ENCODE peak calls at places on chromosomes 5 and 9, in nine cellular contexts. One of them, this sample, is unnamed.

GRCh38 chr5:149277821-149278220 is 6.2 kb downstream of the AFAP1L1 start:
- DNase-seq in cardiac fibroblast: peak
- DNase-seq in hippocampal formation: no peak
- DNase-seq in endothelial cell of umbilical vein: no peak
- DNase-seq in NCI-H510A treated with DMSO at 0.1 percent for 48 hours: no peak
- DNase-seq in GM06990: no peak
- DNase-seq in NCI-H1092 treated with DMSO at 0.1 percent for 48 hours: no peak
- DNase-seq in ELR: no peak
- DNase-seq in OCI-LY7: no peak
- DNase-seq in this sample: no peak

GRCh38 chr5:156812959-156813358 is 37.1 kb upstream of the PPP1R2B start:
- DNase-seq in cardiac fibroblast: no peak
- DNase-seq in NCI-H510A treated with DMSO at 0.1 percent for 48 hours: no peak
- DNase-seq in ELR: no peak
- DNase-seq in GM06990: no peak
- DNase-seq in hippocampal formation: no peak
- DNase-seq in NCI-H1092 treated with DMSO at 0.1 percent for 48 hours: no peak
- DNase-seq in endothelial cell of umbilical vein: no peak
- DNase-seq in OCI-LY7: no peak
- DNase-seq in this sample: no peak

GRCh38 chr5:134124289-134125194 is 10.1 kb downstream of the TCF7 start:
- DNase-seq in GM06990: no peak
- DNase-seq in ELR: peak
- DNase-seq in hippocampal formation: no peak
- DNase-seq in NCI-H510A treated with DMSO at 0.1 percent for 48 hours: no peak
- DNase-seq in cardiac fibroblast: no peak
- DNase-seq in endothelial cell of umbilical vein: no peak
- DNase-seq in OCI-LY7: no peak
- DNase-seq in NCI-H1092 treated with DMSO at 0.1 percent for 48 hours: no peak
- DNase-seq in this sample: no peak

GRCh38 chr5:112951124-112951702 is 25.4 kb upstream of the DCP2 start:
- DNase-seq in cardiac fibroblast: no peak
- DNase-seq in ELR: no peak
- DNase-seq in NCI-H510A treated with DMSO at 0.1 percent for 48 hours: no peak
- DNase-seq in OCI-LY7: no peak
- DNase-seq in endothelial cell of umbilical vein: no peak
- DNase-seq in GM06990: no peak
- DNase-seq in NCI-H1092 treated with DMSO at 0.1 percent for 48 hours: no peak
- DNase-seq in hippocampal formation: no peak
- DNase-seq in this sample: no peak

GRCh38 chr9:2267171-2267740 is 252.1 kb downstream of the SMARCA2 start:
- DNase-seq in OCI-LY7: no peak
- DNase-seq in NCI-H1092 treated with DMSO at 0.1 percent for 48 hours: no peak
- DNase-seq in ELR: no peak
- DNase-seq in NCI-H510A treated with DMSO at 0.1 percent for 48 hours: no peak
- DNase-seq in GM06990: no peak
- DNase-seq in hippocampal formation: no peak
- DNase-seq in endothelial cell of umbilical vein: no peak
- DNase-seq in cardiac fibroblast: peak
- DNase-seq in this sample: no peak

GRCh38 chr9:86043999-86044398 is 55.4 kb downstream of the GOLM1 start:
- DNase-seq in GM06990: no peak
- DNase-seq in ELR: peak
- DNase-seq in OCI-LY7: no peak
- DNase-seq in hippocampal formation: no peak
- DNase-seq in endothelial cell of umbilical vein: no peak
- DNase-seq in NCI-H510A treated with DMSO at 0.1 percent for 48 hours: no peak
- DNase-seq in NCI-H1092 treated with DMSO at 0.1 percent for 48 hours: no peak
- DNase-seq in cardiac fibroblast: peak
- DNase-seq in this sample: no peak

GRCh38 chr5:178496661-178497060 is 93.5 kb downstream of the COL23A1 start:
- DNase-seq in NCI-H510A treated with DMSO at 0.1 percent for 48 hours: no peak
- DNase-seq in OCI-LY7: no peak
- DNase-seq in cardiac fibroblast: no peak
- DNase-seq in GM06990: no peak
- DNase-seq in endothelial cell of umbilical vein: peak
- DNase-seq in NCI-H1092 treated with DMSO at 0.1 percent for 48 hours: no peak
- DNase-seq in hippocampal formation: no peak
- DNase-seq in ELR: peak
- DNase-seq in this sample: no peak

GRCh38 chr9:82540175-82540574 is 522.8 kb downstream of the RASEF start:
- DNase-seq in endothelial cell of umbilical vein: no peak
- DNase-seq in GM06990: no peak
- DNase-seq in ELR: no peak
- DNase-seq in NCI-H510A treated with DMSO at 0.1 percent for 48 hours: no peak
- DNase-seq in NCI-H1092 treated with DMSO at 0.1 percent for 48 hours: no peak
- DNase-seq in cardiac fibroblast: no peak
- DNase-seq in OCI-LY7: no peak
- DNase-seq in hippocampal formation: no peak
- DNase-seq in this sample: no peak

GRCh38 chr9:17349816-17350215 is 215.0 kb downstream of the CNTLN start:
- DNase-seq in GM06990: no peak
- DNase-seq in OCI-LY7: no peak
- DNase-seq in hippocampal formation: no peak
- DNase-seq in NCI-H1092 treated with DMSO at 0.1 percent for 48 hours: no peak
- DNase-seq in endothelial cell of umbilical vein: no peak
- DNase-seq in ELR: peak
- DNase-seq in cardiac fibroblast: peak
- DNase-seq in NCI-H510A treated with DMSO at 0.1 percent for 48 hours: no peak
- DNase-seq in this sample: no peak

GRCh38 chr9:6641561-6641960 is 4.0 kb downstream of the GLDC start:
- DNase-seq in NCI-H1092 treated with DMSO at 0.1 percent for 48 hours: no peak
- DNase-seq in NCI-H510A treated with DMSO at 0.1 percent for 48 hours: no peak
- DNase-seq in OCI-LY7: no peak
- DNase-seq in cardiac fibroblast: no peak
- DNase-seq in hippocampal formation: no peak
- DNase-seq in ELR: no peak
- DNase-seq in GM06990: no peak
- DNase-seq in endothelial cell of umbilical vein: no peak
- DNase-seq in this sample: no peak

GRCh38 chr5:164563370-164563769 is 1058.0 kb downstream of the MAT2B start:
- DNase-seq in endothelial cell of umbilical vein: no peak
- DNase-seq in NCI-H510A treated with DMSO at 0.1 percent for 48 hours: no peak
- DNase-seq in cardiac fibroblast: no peak
- DNase-seq in ELR: no peak
- DNase-seq in OCI-LY7: no peak
- DNase-seq in hippocampal formation: no peak
- DNase-seq in NCI-H1092 treated with DMSO at 0.1 percent for 48 hours: no peak
- DNase-seq in GM06990: no peak
- DNase-seq in this sample: no peak

GRCh38 chr5:28397502-28397941 is 1359.1 kb upstream of the CDH9 start:
- DNase-seq in endothelial cell of umbilical vein: no peak
- DNase-seq in OCI-LY7: no peak
- DNase-seq in NCI-H510A treated with DMSO at 0.1 percent for 48 hours: no peak
- DNase-seq in ELR: peak
- DNase-seq in cardiac fibroblast: peak
- DNase-seq in GM06990: no peak
- DNase-seq in hippocampal formation: no peak
- DNase-seq in NCI-H1092 treated with DMSO at 0.1 percent for 48 hours: no peak
- DNase-seq in this sample: no peak

GRCh38 chr5:147628054-147628895 is 118.4 kb upstream of the DPYSL3 start:
- DNase-seq in OCI-LY7: peak
- DNase-seq in NCI-H510A treated with DMSO at 0.1 percent for 48 hours: peak
- DNase-seq in NCI-H1092 treated with DMSO at 0.1 percent for 48 hours: peak
- DNase-seq in GM06990: peak
- DNase-seq in hippocampal formation: peak
- DNase-seq in endothelial cell of umbilical vein: peak
- DNase-seq in cardiac fibroblast: peak
- DNase-seq in ELR: peak
- DNase-seq in this sample: no peak

GRCh38 chr9:99118782-99119466 is 14.0 kb downstream of the TGFBR1 start:
- DNase-seq in NCI-H510A treated with DMSO at 0.1 percent for 48 hours: no peak
- DNase-seq in endothelial cell of umbilical vein: no peak
- DNase-seq in NCI-H1092 treated with DMSO at 0.1 percent for 48 hours: no peak
- DNase-seq in cardiac fibroblast: no peak
- DNase-seq in OCI-LY7: peak
- DNase-seq in ELR: no peak
- DNase-seq in hippocampal formation: no peak
- DNase-seq in GM06990: no peak
- DNase-seq in this sample: no peak

GRCh38 chr9:134064711-134065110 is 3.1 kb downstream of the BRD3 start:
- DNase-seq in ELR: no peak
- DNase-seq in cardiac fibroblast: no peak
- DNase-seq in endothelial cell of umbilical vein: no peak
- DNase-seq in OCI-LY7: no peak
- DNase-seq in NCI-H1092 treated with DMSO at 0.1 percent for 48 hours: no peak
- DNase-seq in hippocampal formation: no peak
- DNase-seq in GM06990: no peak
- DNase-seq in NCI-H510A treated with DMSO at 0.1 percent for 48 hours: no peak
- DNase-seq in this sample: no peak

GRCh38 chr9:119289740-119290139 is 79.5 kb downstream of the BRINP1 start:
- DNase-seq in ELR: peak
- DNase-seq in NCI-H510A treated with DMSO at 0.1 percent for 48 hours: peak
- DNase-seq in OCI-LY7: peak
- DNase-seq in GM06990: no peak
- DNase-seq in NCI-H1092 treated with DMSO at 0.1 percent for 48 hours: peak
- DNase-seq in hippocampal formation: no peak
- DNase-seq in endothelial cell of umbilical vein: peak
- DNase-seq in cardiac fibroblast: peak
- DNase-seq in this sample: no peak

GRCh38 chr5:21097661-21098060 is 1109.7 kb upstream of the CDH18 start:
- DNase-seq in NCI-H510A treated with DMSO at 0.1 percent for 48 hours: no peak
- DNase-seq in hippocampal formation: no peak
- DNase-seq in cardiac fibroblast: no peak
- DNase-seq in GM06990: no peak
- DNase-seq in ELR: no peak
- DNase-seq in OCI-LY7: no peak
- DNase-seq in endothelial cell of umbilical vein: no peak
- DNase-seq in NCI-H1092 treated with DMSO at 0.1 percent for 48 hours: no peak
- DNase-seq in this sample: no peak

GRCh38 chr5:64514620-64515019 is 8.8 kb downstream of the RGS7BP start:
- DNase-seq in hippocampal formation: no peak
- DNase-seq in cardiac fibroblast: no peak
- DNase-seq in endothelial cell of umbilical vein: no peak
- DNase-seq in GM06990: no peak
- DNase-seq in OCI-LY7: no peak
- DNase-seq in NCI-H510A treated with DMSO at 0.1 percent for 48 hours: no peak
- DNase-seq in NCI-H1092 treated with DMSO at 0.1 percent for 48 hours: no peak
- DNase-seq in ELR: no peak
- DNase-seq in this sample: no peak

GRCh38 chr5:137649228-137649890 is 86.5 kb downstream of the KLHL3 start:
- DNase-seq in endothelial cell of umbilical vein: no peak
- DNase-seq in ELR: no peak
- DNase-seq in NCI-H1092 treated with DMSO at 0.1 percent for 48 hours: peak
- DNase-seq in OCI-LY7: no peak
- DNase-seq in NCI-H510A treated with DMSO at 0.1 percent for 48 hours: no peak
- DNase-seq in cardiac fibroblast: peak
- DNase-seq in GM06990: no peak
- DNase-seq in hippocampal formation: no peak
- DNase-seq in this sample: no peak